ENCODE peak calls at places on chromosomes 5 and 9, in nine cellular contexts. J is spleen, G is Panc1, C is esophagus muscularis mucosa, B is H1, K is vagina, P is GM23338, H is endothelial cell of umbilical vein, Z is stomach. X is an unnamed sample. For H3K4me1, the result is how much of the 10 kb centered on the place peaks cover.

GRCh38 chr5:4571248-4571950 is 568.7 kb upstream of the ADAMTS16 start:
- DNase-seq in Z (no peak), H (no peak), C (no peak), P (peak), J (no peak), K (no peak), G (no peak), B (no peak), X (no peak)

GRCh38 chr5:10030219-10030831 is 219.4 kb downstream of the ATPSCKMT start:
- DNase-seq in C (no peak), Z (no peak), J (no peak), B (peak), K (no peak), P (peak), H (no peak), G (no peak), X (no peak)

GRCh38 chr5:67089200-67089725 is 107.3 kb downstream of the CD180 start:
- DNase-seq in G (no peak), C (no peak), P (no peak), J (no peak), B (no peak), H (no peak), Z (no peak), K (no peak), X (no peak)

GRCh38 chr9:124980434-124980833 is 39.6 kb upstream of the GOLGA1 start:
- DNase-seq in G (no peak), Z (no peak), J (no peak), H (no peak), K (no peak), B (no peak), C (no peak), P (no peak), X (no peak)

GRCh38 chr5:74762599-74762998 is 4.3 kb downstream of the GFM2 start:
- DNase-seq in P (no peak), Z (no peak), K (no peak), J (no peak), G (peak), H (peak), C (no peak), B (no peak), X (no peak)

GRCh38 chr5:178327446-178327845 is 94.8 kb upstream of the PHYKPL start:
- DNase-seq in K (no peak), H (no peak), Z (no peak), C (no peak), P (no peak), J (peak), G (no peak), B (peak), X (no peak)

GRCh38 chr5:55030220-55030619 is 6.2 kb downstream of the GZMK start:
- DNase-seq in G (no peak), B (no peak), H (no peak), J (no peak), P (no peak), C (no peak), K (no peak), Z (no peak), X (no peak)

GRCh38 chr9:129712595-129713524 is 40.0 kb downstream of the PTGES start:
- DNase-seq in G (no peak), H (no peak), Z (no peak), P (no peak), B (no peak), C (no peak), J (no peak), K (no peak), X (no peak)

GRCh38 chr9:121024237-121024636 is 25.8 kb downstream of the C5 start:
- DNase-seq in Z (no peak), H (no peak), G (no peak), K (no peak), J (no peak), B (no peak), P (no peak), C (no peak), X (no peak)

GRCh38 chr9:35996358-35996970 is 38.5 kb upstream of the OR2S2 start:
- DNase-seq in C (peak), P (peak), Z (no peak), B (no peak), K (no peak), G (no peak), J (no peak), H (no peak), X (no peak)

GRCh38 chr5:122351416-122352157 is 39.5 kb downstream of the SNCAIP start:
- DNase-seq in P (no peak), Z (no peak), G (no peak), C (no peak), H (no peak), J (no peak), K (no peak), B (no peak), X (no peak)

GRCh38 chr5:14246350-14247053 is 103.4 kb downstream of the TRIO start:
- DNase-seq in K (no peak), B (no peak), J (no peak), C (peak), G (no peak), P (no peak), Z (no peak), H (no peak), X (no peak)
- H3K4me1 ChIP-seq in K (under half), B (under half), J (under half), C (under half), G (half or more), P (half or more), Z (half or more), H (under half), X (under half)

GRCh38 chr5:135626636-135627035 is 47.8 kb upstream of the CXCL14 start:
- DNase-seq in C (no peak), K (no peak), Z (no peak), G (no peak), B (no peak), H (no peak), P (no peak), J (no peak), X (no peak)

GRCh38 chr5:135623186-135623715 is 44.5 kb upstream of the CXCL14 start:
- DNase-seq in H (no peak), G (no peak), B (peak), K (peak), P (no peak), C (peak), Z (no peak), J (no peak), X (no peak)

GRCh38 chr5:135625486-135625885 is 46.7 kb upstream of the CXCL14 start:
- DNase-seq in J (no peak), H (no peak), P (no peak), Z (no peak), K (peak), C (peak), B (peak), G (no peak), X (no peak)

GRCh38 chr5:135625961-135626360 is 47.2 kb upstream of the CXCL14 start:
- DNase-seq in Z (no peak), B (peak), H (no peak), J (no peak), C (peak), P (no peak), K (peak), G (no peak), X (no peak)

DNA sequence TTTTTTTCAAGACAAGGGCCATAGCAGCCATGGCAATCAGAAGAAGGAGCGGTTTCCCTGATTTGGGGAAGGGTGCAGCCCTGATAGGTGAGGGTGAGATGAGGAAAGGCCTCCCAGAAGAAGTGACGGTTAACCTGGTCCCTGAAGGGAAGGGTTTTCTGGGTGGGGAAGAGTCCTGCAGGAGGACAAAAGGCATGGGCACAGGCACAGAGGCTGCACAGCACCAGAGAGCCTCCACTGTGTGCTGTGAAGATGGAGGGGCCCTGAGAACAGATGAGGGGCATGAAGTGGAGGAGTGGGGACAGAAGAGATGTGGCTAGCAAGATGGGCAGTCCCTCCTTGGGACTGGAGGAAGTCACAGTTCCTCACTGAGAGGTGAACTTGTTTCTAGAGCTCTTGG is 46.3 kb upstream of the CXCL14 start:
- DNase-seq in P (no peak), K (peak), B (peak), C (peak), J (no peak), Z (no peak), G (no peak), H (no peak), X (no peak)
- TF ChIP-seq POLR2AphosphoS5 in P (no peak), K (no peak), B (no peak), C (no peak), J (no peak), Z (no peak), G (no peak), H (no peak), X (no peak)

GRCh38 chr9:6733243-6733642 is 24.5 kb upstream of the KDM4C start:
- DNase-seq in K (no peak), Z (no peak), B (no peak), G (no peak), H (no peak), P (no peak), C (no peak), J (peak), X (no peak)
- H3K27ac ChIP-seq in K (no peak), Z (no peak), B (no peak), G (no peak), H (no peak), P (no peak), C (no peak), J (no peak), X (no peak)

GRCh38 chr9:37033753-37034319 is at the start of gene PAX5:
- DNase-seq in P (peak), C (no peak), B (no peak), H (peak), G (no peak), J (peak), Z (no peak), K (no peak), X (no peak)
- H3K4me1 ChIP-seq in P (under half), C (half or more), B (under half), H (under half), G (under half), J (half or more), Z (half or more), K (half or more), X (under half)

GRCh38 chr5:148904440-148904839 is 78.0 kb downstream of the ADRB2 start:
- DNase-seq in K (no peak), Z (peak), J (no peak), G (no peak), H (no peak), P (no peak), B (no peak), C (no peak), X (peak)
- TF ChIP-seq POLR2AphosphoS5 in K (peak), Z (peak), J (no peak), G (no peak), H (no peak), P (no peak), B (no peak), C (no peak), X (peak)

X was measured in prostate gland.